ENCODE peak calls at places on chromosomes 5 and 9, in six cellular contexts. One of them, this sample, is unnamed.

GRCh38 chr9:134632329-134632728 is 9.3 kb upstream of the COL5A1 start:
- DNase-seq in neural progenitor cell: no peak
- DNase-seq in pancreas: no peak
- DNase-seq in GM12865: no peak
- DNase-seq in cardiac fibroblast: no peak
- DNase-seq in fibroblast of the aortic adventitia: no peak
- DNase-seq in this sample: no peak

GRCh38 chr9:109981091-109981490 is 201.1 kb downstream of the PALM2AKAP2 start:
- DNase-seq in neural progenitor cell: no peak
- DNase-seq in pancreas: no peak
- DNase-seq in GM12865: no peak
- DNase-seq in cardiac fibroblast: no peak
- DNase-seq in fibroblast of the aortic adventitia: no peak
- DNase-seq in this sample: no peak

GRCh38 chr5:8644377-8644776 is 775.4 kb downstream of the MTRR start:
- DNase-seq in neural progenitor cell: no peak
- DNase-seq in pancreas: no peak
- DNase-seq in GM12865: no peak
- DNase-seq in cardiac fibroblast: no peak
- DNase-seq in fibroblast of the aortic adventitia: no peak
- DNase-seq in this sample: no peak

GRCh38 chr9:129486496-129487306 is 134.2 kb downstream of the C9orf50 start:
- DNase-seq in neural progenitor cell: peak
- DNase-seq in pancreas: peak
- DNase-seq in GM12865: no peak
- DNase-seq in cardiac fibroblast: peak
- DNase-seq in fibroblast of the aortic adventitia: peak
- DNase-seq in this sample: no peak

GRCh38 chr9:110691002-110691549 is 22.5 kb downstream of the MUSK start:
- DNase-seq in neural progenitor cell: no peak
- DNase-seq in pancreas: no peak
- DNase-seq in GM12865: no peak
- DNase-seq in cardiac fibroblast: no peak
- DNase-seq in fibroblast of the aortic adventitia: peak
- DNase-seq in this sample: no peak

GRCh38 chr5:102313907-102314306 is 17.8 kb upstream of the SLCO4C1 start:
- DNase-seq in neural progenitor cell: peak
- DNase-seq in pancreas: no peak
- DNase-seq in GM12865: no peak
- DNase-seq in cardiac fibroblast: no peak
- DNase-seq in fibroblast of the aortic adventitia: no peak
- DNase-seq in this sample: no peak

GRCh38 chr9:112921549-112921948 is 30.9 kb upstream of the SLC46A2 start:
- DNase-seq in neural progenitor cell: peak
- DNase-seq in pancreas: no peak
- DNase-seq in GM12865: peak
- DNase-seq in cardiac fibroblast: peak
- DNase-seq in fibroblast of the aortic adventitia: peak
- DNase-seq in this sample: peak

GRCh38 chr9:93306081-93306480 is 122.1 kb downstream of the WNK2 start:
- DNase-seq in neural progenitor cell: no peak
- DNase-seq in pancreas: peak
- DNase-seq in GM12865: no peak
- DNase-seq in cardiac fibroblast: no peak
- DNase-seq in fibroblast of the aortic adventitia: no peak
- DNase-seq in this sample: no peak

GRCh38 chr9:74942801-74943200 is 9.9 kb downstream of the C9orf40 start:
- DNase-seq in neural progenitor cell: no peak
- DNase-seq in pancreas: no peak
- DNase-seq in GM12865: no peak
- DNase-seq in cardiac fibroblast: peak
- DNase-seq in fibroblast of the aortic adventitia: no peak
- DNase-seq in this sample: no peak

GRCh38 chr5:156778139-156778696 is 71.9 kb upstream of the PPP1R2B start:
- DNase-seq in neural progenitor cell: no peak
- DNase-seq in pancreas: no peak
- DNase-seq in GM12865: no peak
- DNase-seq in cardiac fibroblast: no peak
- DNase-seq in fibroblast of the aortic adventitia: no peak
- DNase-seq in this sample: no peak

GRCh38 chr5:176560364-176560763 is 11.2 kb downstream of the CDHR2 start:
- DNase-seq in neural progenitor cell: no peak
- DNase-seq in pancreas: no peak
- DNase-seq in GM12865: no peak
- DNase-seq in cardiac fibroblast: no peak
- DNase-seq in fibroblast of the aortic adventitia: no peak
- DNase-seq in this sample: no peak

GRCh38 chr5:14879985-14880589 is 8.5 kb upstream of the ANKH start:
- DNase-seq in neural progenitor cell: no peak
- DNase-seq in pancreas: no peak
- DNase-seq in GM12865: no peak
- DNase-seq in cardiac fibroblast: peak
- DNase-seq in fibroblast of the aortic adventitia: peak
- DNase-seq in this sample: no peak

GRCh38 chr9:113577525-113578261 is 114.2 kb downstream of the RGS3 start:
- DNase-seq in neural progenitor cell: no peak
- DNase-seq in pancreas: peak
- DNase-seq in GM12865: no peak
- DNase-seq in cardiac fibroblast: no peak
- DNase-seq in fibroblast of the aortic adventitia: peak
- DNase-seq in this sample: no peak

GRCh38 chr5:50711280-50711679 is 44.8 kb downstream of the PARP8 start:
- DNase-seq in neural progenitor cell: no peak
- DNase-seq in pancreas: no peak
- DNase-seq in GM12865: peak
- DNase-seq in cardiac fibroblast: peak
- DNase-seq in fibroblast of the aortic adventitia: peak
- DNase-seq in this sample: peak

GRCh38 chr5:127925916-127926315 is 157.7 kb upstream of the SLC12A2 start:
- DNase-seq in neural progenitor cell: no peak
- DNase-seq in pancreas: no peak
- DNase-seq in GM12865: no peak
- DNase-seq in cardiac fibroblast: no peak
- DNase-seq in fibroblast of the aortic adventitia: no peak
- DNase-seq in this sample: no peak

GRCh38 chr9:92774274-92774673 is 9.6 kb upstream of the BICD2 start:
- DNase-seq in neural progenitor cell: no peak
- DNase-seq in pancreas: no peak
- DNase-seq in GM12865: no peak
- DNase-seq in cardiac fibroblast: peak
- DNase-seq in fibroblast of the aortic adventitia: peak
- DNase-seq in this sample: no peak

GRCh38 chr5:154756871-154757646 is 1.9 kb downstream of the LARP1 start:
- DNase-seq in neural progenitor cell: peak
- DNase-seq in pancreas: peak
- DNase-seq in GM12865: peak
- DNase-seq in cardiac fibroblast: peak
- DNase-seq in fibroblast of the aortic adventitia: peak
- DNase-seq in this sample: no peak

GRCh38 chr5:156256644-156257043 is 70.3 kb upstream of the SGCD start:
- DNase-seq in neural progenitor cell: no peak
- DNase-seq in pancreas: no peak
- DNase-seq in GM12865: no peak
- DNase-seq in cardiac fibroblast: no peak
- DNase-seq in fibroblast of the aortic adventitia: no peak
- DNase-seq in this sample: no peak

GRCh38 chr9:96133296-96134010 is 168.5 kb downstream of the HSD17B3 start:
- DNase-seq in neural progenitor cell: no peak
- DNase-seq in pancreas: no peak
- DNase-seq in GM12865: no peak
- DNase-seq in cardiac fibroblast: no peak
- DNase-seq in fibroblast of the aortic adventitia: no peak
- DNase-seq in this sample: no peak

GRCh38 chr9:96478829-96479371 is 28.9 kb downstream of the HABP4 start:
- DNase-seq in neural progenitor cell: no peak
- DNase-seq in pancreas: no peak
- DNase-seq in GM12865: peak
- DNase-seq in cardiac fibroblast: peak
- DNase-seq in fibroblast of the aortic adventitia: peak
- DNase-seq in this sample: no peak

GRCh38 chr9:109315889-109316640 is 4.8 kb downstream of the EPB41L4B start:
- DNase-seq in neural progenitor cell: peak
- DNase-seq in pancreas: peak
- DNase-seq in GM12865: no peak
- DNase-seq in cardiac fibroblast: peak
- DNase-seq in fibroblast of the aortic adventitia: peak
- DNase-seq in this sample: no peak

GRCh38 chr5:153900703-153901395 is 137.9 kb downstream of the FAM114A2 start:
- DNase-seq in neural progenitor cell: no peak
- DNase-seq in pancreas: no peak
- DNase-seq in GM12865: no peak
- DNase-seq in cardiac fibroblast: peak
- DNase-seq in fibroblast of the aortic adventitia: peak
- DNase-seq in this sample: no peak

GRCh38 chr5:172451771-172452197 is 2.5 kb downstream of the SH3PXD2B start:
- DNase-seq in neural progenitor cell: no peak
- DNase-seq in pancreas: no peak
- DNase-seq in GM12865: no peak
- DNase-seq in cardiac fibroblast: peak
- DNase-seq in fibroblast of the aortic adventitia: peak
- DNase-seq in this sample: no peak
- H3K4me3 ChIP-seq in neural progenitor cell: no peak
- H3K4me3 ChIP-seq in pancreas: no peak
- H3K4me3 ChIP-seq in GM12865: no peak
- H3K4me3 ChIP-seq in cardiac fibroblast: no peak
- H3K4me3 ChIP-seq in fibroblast of the aortic adventitia: peak
- H3K4me3 ChIP-seq in this sample: no peak

GRCh38 chr5:56816546-56817081 is 1.3 kb downstream of the MAP3K1 start:
- DNase-seq in neural progenitor cell: peak
- DNase-seq in pancreas: peak
- DNase-seq in GM12865: peak
- DNase-seq in cardiac fibroblast: peak
- DNase-seq in fibroblast of the aortic adventitia: peak
- DNase-seq in this sample: peak

GRCh38 chr5:56817306-56817986 is 2.1 kb downstream of the MAP3K1 start:
- DNase-seq in neural progenitor cell: no peak
- DNase-seq in pancreas: no peak
- DNase-seq in GM12865: no peak
- DNase-seq in cardiac fibroblast: no peak
- DNase-seq in fibroblast of the aortic adventitia: no peak
- DNase-seq in this sample: no peak

GRCh38 chr5:56815657-56816545 is 552 bp downstream of the MAP3K1 start:
- DNase-seq in neural progenitor cell: peak
- DNase-seq in pancreas: peak
- DNase-seq in GM12865: peak
- DNase-seq in cardiac fibroblast: no peak
- DNase-seq in fibroblast of the aortic adventitia: no peak
- DNase-seq in this sample: no peak

GRCh38 chr5:56818409-56819026 is 3.2 kb downstream of the MAP3K1 start:
- DNase-seq in neural progenitor cell: no peak
- DNase-seq in pancreas: no peak
- DNase-seq in GM12865: no peak
- DNase-seq in cardiac fibroblast: peak
- DNase-seq in fibroblast of the aortic adventitia: peak
- DNase-seq in this sample: no peak

GRCh38 chr5:56819027-56819881 is 3.9 kb downstream of the MAP3K1 start:
- DNase-seq in neural progenitor cell: no peak
- DNase-seq in pancreas: no peak
- DNase-seq in GM12865: no peak
- DNase-seq in cardiac fibroblast: peak
- DNase-seq in fibroblast of the aortic adventitia: peak
- DNase-seq in this sample: no peak
- H3K4me3 ChIP-seq in neural progenitor cell: no peak
- H3K4me3 ChIP-seq in pancreas: no peak
- H3K4me3 ChIP-seq in GM12865: peak
- H3K4me3 ChIP-seq in cardiac fibroblast: no peak
- H3K4me3 ChIP-seq in fibroblast of the aortic adventitia: peak
- H3K4me3 ChIP-seq in this sample: no peak

GRCh38 chr5:757931-758697 is 26.4 kb downstream of the ZDHHC11B start:
- DNase-seq in neural progenitor cell: peak
- DNase-seq in pancreas: peak
- DNase-seq in GM12865: no peak
- DNase-seq in cardiac fibroblast: no peak
- DNase-seq in fibroblast of the aortic adventitia: no peak
- DNase-seq in this sample: no peak

GRCh38 chr5:758698-759053 is 25.9 kb downstream of the ZDHHC11B start:
- DNase-seq in neural progenitor cell: no peak
- DNase-seq in pancreas: peak
- DNase-seq in GM12865: no peak
- DNase-seq in cardiac fibroblast: no peak
- DNase-seq in fibroblast of the aortic adventitia: no peak
- DNase-seq in this sample: no peak

GRCh38 chr5:760363-761205 is 23.9 kb downstream of the ZDHHC11B start:
- DNase-seq in neural progenitor cell: no peak
- DNase-seq in pancreas: peak
- DNase-seq in GM12865: no peak
- DNase-seq in cardiac fibroblast: no peak
- DNase-seq in fibroblast of the aortic adventitia: no peak
- DNase-seq in this sample: no peak

GRCh38 chr5:759781-760362 is 24.7 kb downstream of the ZDHHC11B start:
- DNase-seq in neural progenitor cell: no peak
- DNase-seq in pancreas: peak
- DNase-seq in GM12865: no peak
- DNase-seq in cardiac fibroblast: no peak
- DNase-seq in fibroblast of the aortic adventitia: no peak
- DNase-seq in this sample: no peak

DNA sequence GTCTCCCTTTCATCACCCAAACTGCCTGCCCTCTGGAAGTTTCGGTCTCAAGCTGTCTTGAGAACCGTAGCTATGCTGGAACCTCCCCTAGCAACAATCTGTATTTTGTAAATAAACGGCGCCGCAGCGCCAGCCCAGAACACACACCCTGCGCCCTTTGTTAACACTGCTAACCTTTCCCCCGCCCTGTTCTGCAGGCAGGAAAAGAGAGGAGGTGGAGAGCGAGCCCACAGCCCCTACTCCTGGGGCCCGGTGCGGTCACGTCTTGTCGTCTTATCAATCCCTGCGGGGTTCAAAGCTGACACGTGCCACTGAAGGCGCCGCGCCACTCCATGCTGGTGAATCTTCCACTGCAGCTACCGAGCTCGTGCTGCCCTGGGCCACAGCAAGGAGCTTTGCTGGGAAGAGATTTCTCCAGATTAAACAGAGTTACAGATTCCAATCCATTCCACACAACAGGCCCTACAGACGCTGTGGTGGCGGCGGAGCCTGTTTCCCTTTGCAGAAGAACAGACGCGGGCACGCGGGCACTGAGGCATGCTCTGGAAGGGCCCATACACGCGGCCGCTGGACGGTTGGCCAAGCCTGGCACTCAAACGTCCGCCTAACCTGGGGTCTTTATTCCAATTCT is 25.3 kb downstream of the ZDHHC11B start:
- DNase-seq in neural progenitor cell: peak
- DNase-seq in pancreas: peak
- DNase-seq in GM12865: no peak
- DNase-seq in cardiac fibroblast: peak
- DNase-seq in fibroblast of the aortic adventitia: peak
- DNase-seq in this sample: peak
- H3K4me3 ChIP-seq in neural progenitor cell: no peak
- H3K4me3 ChIP-seq in pancreas: no peak
- H3K4me3 ChIP-seq in GM12865: no peak
- H3K4me3 ChIP-seq in cardiac fibroblast: no peak
- H3K4me3 ChIP-seq in fibroblast of the aortic adventitia: no peak
- H3K4me3 ChIP-seq in this sample: peak

DNA sequence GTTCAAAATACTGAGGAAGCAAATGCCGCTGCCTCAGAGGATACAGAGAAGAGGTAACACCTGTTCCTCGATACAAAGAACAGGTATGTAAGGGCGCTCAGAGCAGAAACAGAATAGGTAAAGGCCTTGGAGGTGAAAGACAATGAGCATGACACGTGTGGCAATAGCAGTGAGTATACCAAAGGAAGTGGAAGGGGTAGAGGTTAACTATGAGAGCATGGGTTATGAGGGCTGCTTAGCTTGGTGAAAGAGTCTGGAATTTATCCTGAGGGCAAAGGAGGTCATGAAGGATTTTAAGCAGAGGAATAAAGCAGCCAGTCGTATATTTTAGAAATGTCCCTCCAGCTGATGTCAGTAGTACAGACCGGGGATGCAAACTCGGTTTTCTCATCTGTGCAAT is 269.8 kb upstream of the ZNF462 start:
- DNase-seq in neural progenitor cell: no peak
- DNase-seq in pancreas: no peak
- DNase-seq in GM12865: no peak
- DNase-seq in cardiac fibroblast: no peak
- DNase-seq in fibroblast of the aortic adventitia: no peak
- DNase-seq in this sample: no peak
- H3K4me3 ChIP-seq in neural progenitor cell: no peak
- H3K4me3 ChIP-seq in pancreas: no peak
- H3K4me3 ChIP-seq in GM12865: no peak
- H3K4me3 ChIP-seq in cardiac fibroblast: no peak
- H3K4me3 ChIP-seq in fibroblast of the aortic adventitia: no peak
- H3K4me3 ChIP-seq in this sample: no peak

This sample was measured in Jurkat, Clone E6-1.